ENCODE peak calls at places on chromosomes 11 and 22, in four cellular contexts. X, H, B and G are unnamed samples.

GRCh38 chr11:7576671-7577225 is 62.9 kb downstream of the PPFIBP2 start:
- DNase-seq in X (no peak), H (peak), B (peak), G (peak)

GRCh38 chr11:75913984-75914383 is 99.0 kb downstream of the UVRAG start:
- DNase-seq in X (no peak), H (no peak), B (no peak), G (no peak)

GRCh38 chr22:29890760-29891159 is 7.8 kb downstream of the MTMR3 start:
- DNase-seq in X (no peak), H (no peak), B (no peak), G (no peak)

GRCh38 chr11:12457030-12457600 is 79.7 kb downstream of the PARVA start:
- DNase-seq in X (no peak), H (no peak), B (no peak), G (no peak)

GRCh38 chr22:46732041-46732379 is 6.0 kb downstream of the CERK start:
- DNase-seq in X (no peak), H (no peak), B (no peak), G (no peak)

GRCh38 chr11:129298990-129299389 is 76.7 kb upstream of the BARX2 start:
- DNase-seq in X (no peak), H (no peak), B (no peak), G (no peak)

GRCh38 chr11:35702126-35702525 is 39.6 kb downstream of the TRIM44 start:
- DNase-seq in X (no peak), H (no peak), B (no peak), G (no peak)

GRCh38 chr22:45673482-45674175 is 2.0 kb downstream of the ATXN10 start:
- DNase-seq in X (peak), H (no peak), B (no peak), G (no peak)

GRCh38 chr22:28773461-28773867 is 969 bp downstream of the CCDC117 start:
- DNase-seq in X (peak), H (no peak), B (no peak), G (no peak)

GRCh38 chr11:10398525-10398924 is 56.5 kb upstream of the AMPD3 start:
- DNase-seq in X (peak), H (no peak), B (peak), G (peak)

GRCh38 chr11:132610216-132610615 is 922.1 kb downstream of the OPCML start:
- DNase-seq in X (no peak), H (no peak), B (no peak), G (no peak)

GRCh38 chr11:7665473-7666291 is 7.6 kb downstream of the CYB5R2 start:
- DNase-seq in X (peak), H (peak), B (peak), G (peak)

GRCh38 chr11:19196458-19196857 is 5.3 kb downstream of the CSRP3 start:
- DNase-seq in X (no peak), H (no peak), B (peak), G (no peak)

GRCh38 chr22:30314918-30315317 is 11.8 kb downstream of the TBC1D10A start:
- DNase-seq in X (no peak), H (no peak), B (no peak), G (no peak)

GRCh38 chr11:114169321-114169749 is 109.8 kb downstream of the ZBTB16 start:
- DNase-seq in X (peak), H (peak), B (no peak), G (peak)

GRCh38 chr11:114170226-114170625 is 110.7 kb downstream of the ZBTB16 start:
- DNase-seq in X (no peak), H (no peak), B (no peak), G (no peak)

GRCh38 chr11:114172055-114172861 is 112.7 kb downstream of the ZBTB16 start:
- DNase-seq in X (no peak), H (no peak), B (no peak), G (no peak)

GRCh38 chr11:114172871-114173444 is 113.4 kb downstream of the ZBTB16 start:
- DNase-seq in X (no peak), H (no peak), B (peak), G (no peak)

GRCh38 chr11:114171257-114172054 is 111.9 kb downstream of the ZBTB16 start:
- DNase-seq in X (no peak), H (peak), B (peak), G (peak)
- TF ChIP-seq POLR2A in X (no peak), H (no peak), B (peak), G (no peak)

GRCh38 chr11:65961267-65962135 is at the start of gene SART1:
- DNase-seq in X (peak), H (peak), B (peak), G (peak)
- TF ChIP-seq POLR2A in X (peak), H (peak), B (peak), G (peak)

GRCh38 chr11:110198031-110198729 is 98.2 kb downstream of the RDX start:
- DNase-seq in X (no peak), H (no peak), B (no peak), G (no peak)

GRCh38 chr11:110196884-110197420 is 99.5 kb downstream of the RDX start:
- DNase-seq in X (no peak), H (no peak), B (no peak), G (no peak)

GRCh38 chr11:110200241-110200640 is 96.2 kb downstream of the RDX start:
- DNase-seq in X (no peak), H (no peak), B (no peak), G (no peak)

GRCh38 chr11:110199184-110199981 is 97.0 kb downstream of the RDX start:
- DNase-seq in X (no peak), H (no peak), B (no peak), G (no peak)

GRCh38 chr11:110196241-110196754 is 100.1 kb downstream of the RDX start:
- DNase-seq in X (no peak), H (no peak), B (no peak), G (no peak)
- TF ChIP-seq POLR2A in X (no peak), H (no peak), B (no peak), G (no peak)

DNA sequence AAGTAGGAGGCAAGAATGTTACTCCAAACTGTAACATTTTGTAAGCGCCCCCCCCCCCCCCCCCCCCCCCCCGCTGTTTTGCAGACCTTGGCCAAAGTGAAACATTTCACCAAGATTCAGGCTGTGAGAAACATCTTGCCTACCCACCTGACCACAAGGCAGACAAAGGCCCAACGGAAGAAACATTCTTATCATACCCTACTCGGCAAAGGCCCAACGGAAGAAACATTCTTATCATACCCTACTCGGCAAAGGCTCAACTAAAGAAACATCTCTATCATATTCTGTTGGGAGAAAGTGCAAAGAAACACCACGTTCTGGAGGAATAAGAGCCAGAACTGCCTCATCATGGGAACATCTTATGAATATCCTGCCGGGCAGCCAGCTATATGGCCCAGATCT is 117.1 kb downstream of the JRKL start:
- DNase-seq in X (no peak), H (no peak), B (no peak), G (no peak)
- TF ChIP-seq POLR2A in X (no peak), H (no peak), B (no peak), G (no peak)

GRCh38 chr11:1409108-1409851 is 19.5 kb downstream of the BRSK2 start:
- DNase-seq in X (no peak), H (no peak), B (no peak), G (no peak)
- TF ChIP-seq POLR2A in X (no peak), H (no peak), B (no peak), G (no peak)